ENCODE peak calls at places on chromosome 21, in four cellular contexts. V is K562, J is WTC11, W is HepG2. F is an unnamed sample.

GRCh38 chr21:21806711-21807597 is 808.7 kb downstream of the NCAM2 start:
- DNase-seq in J (no peak), W (no peak), V (no peak), F (no peak)

GRCh38 chr21:31630062-31630711 is 29.3 kb upstream of the SOD1 start:
- DNase-seq in W (peak), J (no peak), V (no peak), F (no peak)

GRCh38 chr21:33022828-33023573 is 2.7 kb upstream of the OLIG2 start:
- DNase-seq in J (no peak), V (no peak), W (no peak), F (no peak)

GRCh38 chr21:36461277-36461917 is 18.5 kb downstream of the CLDN14 start:
- DNase-seq in V (no peak), W (no peak), J (no peak), F (no peak)

GRCh38 chr21:23853796-23854379 is 1753.4 kb downstream of the MRPL39 start:
- DNase-seq in J (no peak), V (peak), W (no peak), F (no peak)

GRCh38 chr21:31586118-31586517 is 73.4 kb upstream of the SOD1 start:
- DNase-seq in V (no peak), J (no peak), W (no peak), F (no peak)

GRCh38 chr21:14617040-14617393 is 70.9 kb upstream of the SAMSN1 start:
- DNase-seq in V (no peak), W (no peak), J (no peak), F (no peak)

GRCh38 chr21:41521489-41522027 is 13.6 kb upstream of the TMPRSS2 start:
- DNase-seq in J (no peak), V (no peak), W (no peak), F (no peak)

GRCh38 chr21:31136891-31137290 is 98.6 kb upstream of the KRTAP19-8 start:
- DNase-seq in W (no peak), J (no peak), V (no peak), F (peak)

GRCh38 chr21:20999567-21000169 is 1.5 kb downstream of the NCAM2 start:
- DNase-seq in V (peak), J (peak), W (peak), F (no peak)

GRCh38 chr21:28734522-28735175 is 258.0 kb downstream of the LTN1 start:
- DNase-seq in W (no peak), J (no peak), V (no peak), F (no peak)

GRCh38 chr21:34021726-34022125 is 51.7 kb upstream of the MRPS6 start:
- DNase-seq in W (no peak), V (no peak), J (no peak), F (no peak)

GRCh38 chr21:26844258-26845065 is 747 bp downstream of the ADAMTS1 start:
- DNase-seq in J (peak), V (no peak), W (no peak), F (no peak)

GRCh38 chr21:36883532-36884486 is 82.7 kb downstream of the HLCS start:
- DNase-seq in J (no peak), W (no peak), V (no peak), F (no peak)

GRCh38 chr21:25759573-25759972 is 24.8 kb downstream of the GABPA start:
- DNase-seq in V (no peak), W (no peak), J (no peak), F (no peak)

GRCh38 chr21:27219068-27219467 is 252.2 kb upstream of the ADAMTS5 start:
- DNase-seq in J (no peak), W (no peak), V (no peak), F (no peak)

GRCh38 chr21:45629046-45629981 is 14.2 kb upstream of the PCBP3 start:
- DNase-seq in J (no peak), W (no peak), V (no peak), F (no peak)
- TF ChIP-seq CREM in J (no peak), W (no peak), V (no peak), F (no peak)

GRCh38 chr21:39346671-39347327 is 2.1 kb downstream of the HMGN1 start:
- DNase-seq in W (no peak), J (no peak), V (no peak), F (no peak)
- TF ChIP-seq CREM in W (no peak), J (no peak), V (no peak), F (no peak)

GRCh38 chr21:44932366-44933181 is 7.3 kb upstream of the SLX9 start:
- DNase-seq in W (no peak), V (peak), J (no peak), F (no peak)
- TF ChIP-seq CREM in W (no peak), V (no peak), J (no peak), F (no peak)

DNA sequence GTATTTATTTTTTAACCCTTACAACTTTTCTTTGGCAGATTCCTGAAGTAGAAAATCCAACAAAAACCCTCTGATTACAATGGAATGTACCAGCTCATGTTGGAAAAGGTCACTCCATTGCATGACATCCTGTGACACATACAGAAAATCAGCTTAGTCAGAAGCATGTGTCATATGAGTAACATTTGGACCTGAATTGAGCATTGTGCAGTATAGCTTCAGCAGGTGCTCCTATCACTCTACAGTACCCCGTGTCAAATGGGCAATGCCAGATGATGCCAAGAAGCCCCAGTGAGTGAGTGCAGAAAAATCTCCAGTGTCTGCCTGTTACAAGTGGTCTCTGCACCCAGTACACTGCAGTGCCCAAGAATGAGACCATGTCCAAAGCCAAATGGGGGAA is 129.7 kb upstream of the RUNX1 start:
- DNase-seq in W (no peak), V (no peak), J (no peak), F (no peak)
- TF ChIP-seq CREM in W (no peak), V (no peak), J (no peak), F (no peak)

DNA sequence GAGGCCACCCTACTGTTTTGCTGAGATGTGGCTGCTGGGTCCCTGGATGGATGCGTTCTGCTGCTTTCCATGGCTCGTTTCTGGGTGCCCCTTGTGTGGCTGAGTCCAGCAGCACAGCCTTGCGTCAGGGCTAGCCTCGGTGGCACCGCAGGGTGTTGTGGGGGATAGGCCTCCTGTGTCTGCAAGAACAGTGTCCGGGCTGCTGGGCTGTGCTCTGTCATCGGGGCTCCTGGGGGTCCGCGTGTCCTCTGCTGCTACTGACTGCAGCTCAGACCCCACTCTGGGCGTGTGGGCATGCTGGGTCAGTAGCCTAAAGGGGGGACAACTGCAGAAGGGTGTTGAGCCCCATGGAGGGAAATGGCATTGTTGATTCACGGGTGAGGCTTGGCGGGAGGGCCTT is 4.9 kb downstream of the RRP1 start:
- DNase-seq in J (no peak), W (no peak), V (no peak), F (no peak)
- TF ChIP-seq CREM in J (no peak), W (no peak), V (no peak), F (no peak)

GRCh38 chr21:38929137-38929536 is 123.4 kb downstream of the ETS2 start:
- DNase-seq in V (no peak), W (no peak), J (no peak), F (no peak)

GRCh38 chr21:38927776-38928175 is 122.0 kb downstream of the ETS2 start:
- DNase-seq in V (no peak), J (no peak), W (no peak), F (no peak)

GRCh38 chr21:38924954-38925353 is 119.2 kb downstream of the ETS2 start:
- DNase-seq in V (no peak), W (no peak), J (no peak), F (no peak)

GRCh38 chr21:38922474-38922873 is 116.7 kb downstream of the ETS2 start:
- DNase-seq in J (no peak), V (no peak), W (no peak), F (no peak)

GRCh38 chr21:38925923-38926322 is 120.2 kb downstream of the ETS2 start:
- DNase-seq in J (no peak), W (no peak), V (no peak), F (no peak)
- TF ChIP-seq CREM in J (no peak), W (no peak), V (no peak), F (no peak)

GRCh38 chr21:38140192-38140905 is 116.4 kb upstream of the KCNJ15 start:
- DNase-seq in V (no peak), J (no peak), W (no peak), F (no peak)
- TF ChIP-seq CREM in V (no peak), J (no peak), W (no peak), F (no peak)